ENCODE peak calls at places on chromosomes 11 and 22, in four cellular contexts. Z is H9, V is uterus, L is cardiac muscle cell. K is an unnamed sample.

GRCh38 chr11:35267504-35267903 is 128.5 kb downstream of the CD44 start:
- DNase-seq in Z (no peak), V (no peak), L (no peak), K (no peak)

GRCh38 chr11:9688716-9689511 is 25.0 kb downstream of the SWAP70 start:
- DNase-seq in Z (no peak), V (no peak), L (peak; percentile 39), K (peak; percentile 36)

GRCh38 chr11:62603072-62603408 is 1.4 kb upstream of the MTA2 start:
- DNase-seq in Z (no peak), V (no peak), L (no peak), K (no peak)

GRCh38 chr11:82718307-82718706 is 15.4 kb downstream of the FAM181B start:
- DNase-seq in Z (peak; percentile 50), V (no peak), L (peak; percentile 70), K (peak; percentile 27)

GRCh38 chr11:127521413-127521812 is 520.8 kb upstream of the KIRREL3 start:
- DNase-seq in Z (no peak), V (no peak), L (no peak), K (no peak)

GRCh38 chr11:119362741-119363080 is 16.2 kb upstream of the MFRP start:
- DNase-seq in Z (no peak), V (no peak), L (no peak), K (no peak)

GRCh38 chr11:120467627-120468026 is 43.9 kb upstream of the GRIK4 start:
- DNase-seq in Z (no peak), V (no peak), L (no peak), K (no peak)

GRCh38 chr11:43567396-43567975 is 113.1 kb upstream of the HSD17B12 start:
- DNase-seq in Z (no peak), V (no peak), L (peak; percentile 79), K (no peak)

GRCh38 chr11:10544491-10545470 is 3.8 kb upstream of the RNF141 start:
- DNase-seq in Z (no peak), V (no peak), L (no peak), K (no peak)

GRCh38 chr11:73965076-73965763 is 14.4 kb downstream of the DNAJB13 start:
- DNase-seq in Z (no peak), V (no peak), L (no peak), K (no peak)

GRCh38 chr11:114061053-114062049 is 1.8 kb downstream of the ZBTB16 start:
- DNase-seq in Z (no peak), V (peak; percentile 62), L (no peak), K (peak; percentile 47)

GRCh38 chr11:34053161-34053686 is 1.7 kb downstream of the CAPRIN1 start:
- DNase-seq in Z (peak; percentile 55), V (peak; percentile 66), L (peak; percentile 80), K (peak; percentile 66)

GRCh38 chr11:86151188-86152005 is 82.5 kb upstream of the PICALM start:
- DNase-seq in Z (no peak), V (peak; percentile 27), L (peak; percentile 27), K (peak; percentile 5)

GRCh38 chr11:67374571-67375276 is 1.3 kb upstream of the CLCF1 start:
- DNase-seq in Z (no peak), V (no peak), L (no peak), K (no peak)

GRCh38 chr11:78432956-78433355 is 15.3 kb upstream of the GAB2 start:
- DNase-seq in Z (no peak), V (no peak), L (peak; percentile 26), K (no peak)

GRCh38 chr11:72013765-72014711 is 15.3 kb downstream of the IL18BP start:
- DNase-seq in Z (no peak), V (no peak), L (no peak), K (no peak)

GRCh38 chr11:67441082-67441683 is 2.1 kb downstream of the CORO1B start:
- DNase-seq in Z (no peak), V (no peak), L (no peak), K (no peak)

GRCh38 chr22:26502688-26503561 is 9.3 kb downstream of the TFIP11 start:
- DNase-seq in Z (peak; percentile 80), V (no peak), L (peak; percentile 67), K (peak; percentile 58)

GRCh38 chr22:45934659-45935341 is 42.2 kb downstream of the WNT7B start:
- DNase-seq in Z (no peak), V (no peak), L (peak; percentile 5), K (no peak)

GRCh38 chr11:4851033-4851432 is 2.0 kb upstream of the OR51S1 start:
- DNase-seq in Z (no peak), V (no peak), L (peak; percentile 25), K (no peak)

GRCh38 chr11:9003573-9004309 is at the start of gene NRIP3:
- DNase-seq in Z (peak; percentile 61), V (peak; percentile 69), L (peak; percentile 81), K (peak; percentile 86)

GRCh38 chr11:35162795-35163194 is 23.8 kb downstream of the CD44 start:
- DNase-seq in Z (no peak), V (no peak), L (no peak), K (no peak)

GRCh38 chr11:117438371-117439000 is 110.8 kb downstream of the CEP164 start:
- DNase-seq in Z (no peak), V (no peak), L (no peak), K (no peak)

GRCh38 chr11:132962026-132962425 is 570.3 kb downstream of the OPCML start:
- DNase-seq in Z (no peak), V (no peak), L (no peak), K (no peak)

GRCh38 chr11:46090375-46090774 is 30.9 kb downstream of the PHF21A start:
- DNase-seq in Z (no peak), V (no peak), L (no peak), K (no peak)

GRCh38 chr11:100830295-100830694 is 143.2 kb downstream of the ARHGAP42 start:
- DNase-seq in Z (no peak), V (no peak), L (peak; percentile 61), K (peak; percentile 25)

GRCh38 chr22:44369241-44369652 is 56.5 kb upstream of the SHISAL1 start:
- DNase-seq in Z (peak; percentile 79), V (no peak), L (no peak), K (no peak)

GRCh38 chr11:19992998-19993397 is 167.3 kb downstream of the DBX1 start:
- DNase-seq in Z (no peak), V (no peak), L (no peak), K (no peak)

GRCh38 chr11:17541330-17541885 is 2.8 kb downstream of the USH1C start:
- DNase-seq in Z (no peak), V (no peak), L (no peak), K (no peak)

GRCh38 chr11:130403301-130403804 is 25.1 kb downstream of the ADAMTS8 start:
- DNase-seq in Z (peak; percentile 51), V (peak; percentile 73), L (no peak), K (no peak)

GRCh38 chr11:3014314-3014938 is 22.3 kb upstream of the NAP1L4 start:
- DNase-seq in Z (no peak), V (no peak), L (no peak), K (no peak)

GRCh38 chr22:28978158-28978557 is 83.5 kb downstream of the C22orf31 start:
- DNase-seq in Z (no peak), V (peak; percentile 46), L (peak; percentile 19), K (no peak)

GRCh38 chr11:8111636-8112035 is 30.6 kb downstream of the TUB start:
- DNase-seq in Z (no peak), V (no peak), L (no peak), K (no peak)

GRCh38 chr11:45083544-45084087 is 62.8 kb upstream of the PRDM11 start:
- DNase-seq in Z (peak; percentile 83), V (no peak), L (peak; percentile 29), K (no peak)

GRCh38 chr11:69540118-69541000 is 58.9 kb downstream of the LINC01488 start:
- DNase-seq in Z (peak; percentile 62), V (no peak), L (peak; percentile 23), K (peak; percentile 30)
- TF ChIP-seq CTCF in Z (peak; percentile 37), V (peak; percentile 14), L (no peak), K (no peak)

GRCh38 chr11:112841719-112842118 is 119.5 kb upstream of the NCAM1 start:
- DNase-seq in Z (no peak), V (no peak), L (no peak), K (no peak)

GRCh38 chr11:112834277-112834755 is 126.9 kb upstream of the NCAM1 start:
- DNase-seq in Z (no peak), V (no peak), L (peak; percentile 66), K (no peak)

GRCh38 chr11:112835556-112835955 is 125.7 kb upstream of the NCAM1 start:
- DNase-seq in Z (no peak), V (peak; percentile 50), L (no peak), K (peak; percentile 13)

GRCh38 chr11:112837162-112837826 is 123.9 kb upstream of the NCAM1 start:
- DNase-seq in Z (peak; percentile 42), V (no peak), L (peak; percentile 42), K (no peak)

GRCh38 chr11:112839051-112839450 is 122.2 kb upstream of the NCAM1 start:
- DNase-seq in Z (no peak), V (no peak), L (no peak), K (no peak)
- TF ChIP-seq CTCF in Z (no peak), V (no peak), L (no peak), K (no peak)

DNA sequence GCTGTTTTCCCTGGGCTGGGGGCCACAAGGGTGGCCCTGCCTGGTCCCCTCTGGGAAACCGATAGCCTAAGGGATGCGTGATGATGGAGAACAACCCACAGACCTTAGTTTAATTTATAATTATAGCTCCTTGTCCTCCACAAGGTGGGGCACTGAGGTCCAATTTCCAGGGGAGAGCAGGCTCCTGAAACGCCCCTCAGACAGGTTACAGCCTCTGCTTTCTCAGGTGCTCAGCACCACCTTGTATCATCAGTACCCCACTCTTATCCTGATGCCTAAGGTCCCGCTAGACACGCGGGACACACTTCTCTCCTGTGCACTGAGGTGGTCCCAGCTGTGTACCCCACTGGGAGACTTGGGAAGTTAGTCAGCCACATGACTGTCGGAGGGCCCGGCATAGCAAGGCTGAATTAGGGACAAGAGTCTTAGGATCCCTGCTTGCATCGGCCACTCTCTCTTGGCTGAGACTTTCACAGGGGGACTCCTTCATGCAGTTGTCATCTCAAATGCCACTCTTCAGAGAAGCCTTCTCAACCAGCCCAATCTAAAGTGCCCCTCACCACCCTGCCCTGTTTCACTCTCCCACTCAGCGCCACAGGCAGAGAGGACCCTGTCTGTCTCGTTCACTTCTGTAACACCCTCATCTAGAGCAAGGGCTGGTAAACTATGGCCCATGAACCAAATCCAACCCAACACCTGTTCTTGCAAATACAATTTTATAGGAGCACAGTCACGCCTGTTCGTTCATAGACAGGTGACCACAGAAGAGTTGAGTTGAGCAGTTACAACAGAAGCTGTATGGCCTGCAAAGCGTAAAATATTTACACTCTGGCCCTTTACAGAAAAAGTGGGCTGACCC is 20.4 kb downstream of the SERPIND1 start:
- DNase-seq in Z (no peak), V (no peak), L (no peak), K (no peak)
- TF ChIP-seq CTCF in Z (no peak), V (no peak), L (no peak), K (no peak)

GRCh38 chr22:23894710-23895598 is 771 bp downstream of the MIF start:
- DNase-seq in Z (peak; percentile 82), V (peak; percentile 75), L (peak; percentile 86), K (peak; percentile 65)
- TF ChIP-seq CTCF in Z (peak; percentile 61), V (no peak), L (peak; percentile 30), K (peak; percentile 36)